ENCODE peak calls at places on chromosomes 13 and 19, in five cellular contexts. M is head of caudate nucleus; H is stimulated activated CD8-positive, alpha-beta memory T cell treated with anti-CD3 and anti-CD28 coated beads, Interleukin-7, amount 100 ng/mL, for 4 hours; X is activated naive CD8-positive, alpha-beta T cell treated with anti-CD3 and anti-CD28 coated beads for 36 hours; S is NCI-H2107. D is an unnamed sample.

GRCh38 chr19:41521860-41522555 is 54.0 kb upstream of the CEACAM21 start:
- DNase-seq in S (no peak), M (peak), H (no peak), X (peak), D (no peak)

GRCh38 chr13:77740931-77741586 is 43.6 kb downstream of the SLAIN1 start:
- DNase-seq in X (no peak), S (no peak), H (no peak), M (peak), D (no peak)

GRCh38 chr19:10882108-10882457 is 10.7 kb downstream of the CARM1 start:
- DNase-seq in X (no peak), M (no peak), S (no peak), H (no peak), D (no peak)

GRCh38 chr13:23673354-23673753 is 103.1 kb downstream of the TNFRSF19 start:
- DNase-seq in S (no peak), M (peak), H (no peak), X (no peak), D (no peak)

GRCh38 chr19:8224394-8225145 is 15.4 kb downstream of the CERS4 start:
- DNase-seq in H (no peak), X (no peak), M (no peak), S (no peak), D (no peak)

GRCh38 chr13:73138276-73138950 is 79.6 kb downstream of the KLF5 start:
- DNase-seq in S (no peak), H (no peak), X (no peak), M (no peak), D (no peak)

GRCh38 chr13:30656178-30656577 is 38.5 kb downstream of the USPL1 start:
- DNase-seq in H (no peak), S (no peak), M (no peak), X (no peak), D (no peak)

GRCh38 chr13:33212396-33212795 is 73.2 kb downstream of the STARD13 start:
- DNase-seq in X (no peak), H (no peak), M (no peak), S (no peak), D (no peak)

GRCh38 chr19:54137913-54138776 is 583 bp downstream of the CNOT3 start:
- DNase-seq in X (peak), S (no peak), M (no peak), H (no peak), D (no peak)

GRCh38 chr13:45974500-45974899 is 78.0 kb downstream of the ZC3H13 start:
- DNase-seq in M (no peak), H (no peak), X (no peak), S (no peak), D (no peak)

GRCh38 chr19:4910594-4911273 is 1.4 kb downstream of the UHRF1 start:
- DNase-seq in S (no peak), X (no peak), H (no peak), M (peak), D (no peak)

GRCh38 chr13:44899967-44900366 is 89.3 kb downstream of the NUFIP1 start:
- DNase-seq in S (peak), H (no peak), M (no peak), X (no peak), D (no peak)

GRCh38 chr13:99911069-99911964 is 60.2 kb downstream of the ZIC5 start:
- DNase-seq in S (no peak), M (no peak), X (no peak), H (no peak), D (no peak)

GRCh38 chr19:2507109-2507508 is 31.2 kb downstream of the GADD45B start:
- DNase-seq in H (peak), X (no peak), S (no peak), M (no peak), D (no peak)

GRCh38 chr13:78102121-78102677 is 183.6 kb upstream of the EDNRB start:
- DNase-seq in X (no peak), M (peak), H (no peak), S (no peak), D (no peak)

GRCh38 chr19:29467824-29468401 is 57.9 kb upstream of the VSTM2B start:
- DNase-seq in H (no peak), X (peak), M (peak), S (no peak), D (no peak)

GRCh38 chr13:91729859-91730258 is 331.4 kb downstream of the GPC5 start:
- DNase-seq in M (no peak), X (no peak), H (no peak), S (no peak), D (no peak)

GRCh38 chr13:99916366-99917103 is 55.0 kb downstream of the ZIC5 start:
- DNase-seq in X (no peak), S (peak), M (no peak), H (no peak), D (peak)

GRCh38 chr19:56108447-56109195 is 12.5 kb downstream of the ZNF787 start:
- DNase-seq in H (no peak), M (peak), S (no peak), X (no peak), D (no peak)

GRCh38 chr13:25541434-25542123 is 169.8 kb downstream of the ATP8A2 start:
- DNase-seq in S (no peak), H (no peak), M (no peak), X (no peak), D (no peak)

GRCh38 chr13:57787058-57787791 is 155.7 kb downstream of the PCDH17 start:
- DNase-seq in M (no peak), S (no peak), X (no peak), H (no peak), D (no peak)

GRCh38 chr19:57351867-57352266 is 796 bp downstream of the ZNF304 start:
- DNase-seq in S (no peak), M (no peak), H (no peak), X (peak), D (no peak)

GRCh38 chr13:100098445-100099116 is 9.7 kb downstream of the PCCA start:
- DNase-seq in X (no peak), H (no peak), S (no peak), M (no peak), D (no peak)

GRCh38 chr19:55391702-55392615 is 6.2 kb downstream of the RPL28 start:
- DNase-seq in M (no peak), H (no peak), S (no peak), X (no peak), D (no peak)

GRCh38 chr19:1167687-1168561 is 6.1 kb downstream of the SBNO2 start:
- DNase-seq in X (no peak), H (no peak), M (no peak), S (no peak), D (no peak)

GRCh38 chr13:76773695-76774094 is 112.5 kb downstream of the KCTD12 start:
- DNase-seq in H (no peak), M (no peak), X (no peak), S (no peak), D (no peak)

GRCh38 chr19:30696514-30696913 is 324.3 kb downstream of the ZNF536 start:
- DNase-seq in H (no peak), S (no peak), M (no peak), X (peak), D (no peak)

GRCh38 chr13:92896842-92897241 is 329.8 kb upstream of the GPC6 start:
- DNase-seq in X (no peak), H (no peak), S (no peak), M (no peak), D (no peak)

GRCh38 chr13:42272115-42272756 is at the start of gene AKAP11:
- DNase-seq in H (peak), M (peak), S (no peak), X (peak), D (no peak)

GRCh38 chr13:32731576-32731975 is 145.3 kb downstream of the PDS5B start:
- DNase-seq in H (no peak), S (no peak), M (no peak), X (peak), D (no peak)

GRCh38 chr19:3210347-3211017 is 14.0 kb upstream of the CELF5 start:
- DNase-seq in X (peak), S (no peak), M (peak), H (peak), D (no peak)

GRCh38 chr19:14767466-14767971 is 10.8 kb downstream of the ADGRE2 start:
- DNase-seq in S (no peak), H (no peak), M (no peak), X (no peak), D (no peak)

D was measured in cerebellar nuclear complex.